ENCODE peak calls at places on chromosomes 4 and X, in six cellular contexts. S is endodermal cell, Q is HCT116, M is IMR-90, D is mesendoderm, C is neuronal stem cell. Y is an unnamed sample.

GRCh38 chrX:68503830-68504229 is 5.0 kb downstream of the YIPF6 start:
- DNase-seq in S (no peak), M (peak; percentile 17), D (no peak), Q (no peak), C (no peak), Y (no peak)

GRCh38 chr4:137156054-137156453 is 376.2 kb downstream of the PCDH18 start:
- DNase-seq in S (no peak), M (peak; percentile 69), D (no peak), Q (no peak), C (no peak), Y (no peak)

GRCh38 chr4:174394915-174395314 is 111.2 kb downstream of the CEP44 start:
- DNase-seq in Q (no peak), C (no peak), D (no peak), M (peak; percentile 63), S (no peak), Y (no peak)

GRCh38 chrX:40299502-40300118 is 201.9 kb upstream of the BCOR start:
- DNase-seq in D (no peak), S (no peak), Q (no peak), C (no peak), M (no peak), Y (no peak)

GRCh38 chr4:76546282-76547166 is 111.5 kb downstream of the SHROOM3 start:
- DNase-seq in Q (no peak), C (no peak), M (peak; percentile 86), D (peak; percentile 81), S (peak; percentile 64), Y (no peak)

GRCh38 chr4:17647927-17648326 is 33.5 kb downstream of the MED28 start:
- DNase-seq in M (no peak), S (no peak), Q (no peak), C (no peak), D (peak; percentile 30), Y (no peak)

GRCh38 chr4:41476310-41476709 is 61.6 kb upstream of the LIMCH1 start:
- DNase-seq in M (no peak), C (no peak), Q (no peak), D (no peak), S (no peak), Y (no peak)

GRCh38 chr4:153466637-153467153 is 535 bp downstream of the TMEM131L start:
- DNase-seq in S (peak; percentile 68), M (no peak), Q (no peak), C (no peak), D (no peak), Y (no peak)

GRCh38 chr4:91590242-91590641 is 713.5 kb upstream of the GRID2 start:
- DNase-seq in Q (no peak), S (no peak), M (no peak), C (no peak), D (no peak), Y (no peak)

GRCh38 chrX:97672608-97673007 is 788.9 kb downstream of the RPA4 start:
- DNase-seq in Q (no peak), C (no peak), M (no peak), S (no peak), D (no peak), Y (no peak)

DNA sequence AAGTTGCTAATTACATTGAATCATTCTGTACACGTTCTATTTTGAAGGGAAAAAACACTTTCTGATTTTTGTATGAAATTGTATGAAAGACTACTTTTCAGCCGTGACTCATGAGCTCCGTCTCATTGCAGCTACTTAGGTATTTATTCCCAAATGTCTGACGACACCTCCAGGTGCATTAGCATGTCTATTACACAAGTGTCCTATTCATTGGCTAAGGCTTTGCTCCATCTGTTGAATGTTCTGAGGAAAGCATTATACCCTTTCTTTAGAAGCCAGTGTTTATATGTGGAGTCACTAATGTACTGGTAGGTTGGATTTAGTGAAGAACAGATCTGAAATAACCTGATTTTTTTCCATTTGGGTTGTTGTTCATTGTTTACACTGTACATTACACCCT is 51.8 kb downstream of the MAP7D3 start:
- DNase-seq in S (no peak), Q (no peak), M (peak; percentile 69), C (no peak), D (peak; percentile 14), Y (no peak)
- H3K9ac ChIP-seq in S (no peak overlapping the region), Q (no peak overlapping the region), M (no peak overlapping the region), C (no peak overlapping the region), D (no peak overlapping the region), Y (no peak overlapping the region)

GRCh38 chrX:54640721-54641120 is 110.7 kb downstream of the GNL3L start:
- DNase-seq in D (peak; percentile 59), S (peak; percentile 48), M (no peak), Q (no peak), C (no peak), Y (no peak)
- H3K9ac ChIP-seq in D (no peak overlapping the region), S (no peak overlapping the region), M (no peak overlapping the region), Q (no peak overlapping the region), C (no peak overlapping the region), Y (no peak overlapping the region)

GRCh38 chr4:26372525-26373172 is 51.8 kb downstream of the RBPJ start:
- DNase-seq in D (peak; percentile 53), Q (no peak), C (no peak), S (no peak), M (peak; percentile 77), Y (peak; percentile 33)

GRCh38 chr4:26365537-26366150 is 44.8 kb downstream of the RBPJ start:
- DNase-seq in D (no peak), S (no peak), Q (no peak), C (no peak), M (no peak), Y (no peak)

GRCh38 chr4:26369132-26370036 is 48.6 kb downstream of the RBPJ start:
- DNase-seq in Q (no peak), S (no peak), D (no peak), C (no peak), M (peak; percentile 13), Y (no peak)

GRCh38 chr4:26372076-26372475 is 51.3 kb downstream of the RBPJ start:
- DNase-seq in S (no peak), D (peak; percentile 18), C (no peak), Q (no peak), M (no peak), Y (no peak)

GRCh38 chr4:26368685-26369084 is 47.9 kb downstream of the RBPJ start:
- DNase-seq in Q (no peak), C (no peak), S (no peak), D (no peak), M (no peak), Y (no peak)
- H3K9ac ChIP-seq in Q (no peak overlapping the region), C (no peak overlapping the region), S (no peak overlapping the region), D (no peak overlapping the region), M (no peak overlapping the region), Y (no peak overlapping the region)

GRCh38 chr4:185838104-185838452 is 26.1 kb upstream of the SORBS2 start:
- DNase-seq in Q (no peak), C (no peak), D (peak; percentile 38), S (peak; percentile 78), M (no peak), Y (no peak)
- H3K9ac ChIP-seq in Q (no peak overlapping the region), C (no peak overlapping the region), D (no peak overlapping the region), S (no peak overlapping the region), M (no peak overlapping the region), Y (no peak overlapping the region)

DNA sequence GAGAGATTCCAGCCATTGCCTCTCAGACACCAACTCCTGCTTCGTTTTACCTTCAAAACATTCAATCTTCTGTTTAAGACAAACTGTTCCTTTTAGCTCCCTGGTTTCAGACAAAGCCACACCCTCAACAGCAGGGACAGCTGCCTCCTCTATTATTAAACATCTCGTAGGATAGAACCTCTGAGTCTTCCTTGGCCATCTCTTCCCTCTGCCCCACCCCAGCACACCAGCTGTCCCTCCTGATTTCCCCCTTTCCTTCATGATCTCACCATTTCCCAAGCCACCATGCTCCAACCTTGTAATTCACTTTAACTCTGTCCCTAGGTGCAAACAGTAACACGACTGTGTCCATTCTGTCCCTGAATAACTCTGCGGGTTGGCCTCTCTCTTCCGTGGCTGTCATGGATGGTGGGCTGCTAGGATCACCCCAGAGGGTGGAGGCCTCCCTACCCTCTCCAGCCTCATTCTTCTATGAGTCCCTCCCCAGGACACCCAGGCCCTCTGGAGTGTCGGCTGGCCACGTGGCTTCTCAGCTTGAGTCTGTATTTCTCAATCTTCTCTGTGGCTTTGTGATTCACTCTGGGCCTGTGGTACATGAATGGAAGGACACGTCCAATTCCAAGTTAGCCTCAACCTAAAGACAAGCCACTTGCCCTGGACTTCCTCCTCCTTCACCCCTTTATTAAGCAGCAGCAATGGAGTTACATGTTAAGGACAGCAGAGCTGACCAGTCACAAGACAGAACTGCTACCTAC is 349.9 kb downstream of the FBXW7 start:
- DNase-seq in Q (no peak), D (no peak), C (no peak), S (no peak), M (no peak), Y (no peak)
- H3K9ac ChIP-seq in Q (no peak overlapping the region), D (no peak overlapping the region), C (no peak overlapping the region), S (no peak overlapping the region), M (no peak overlapping the region), Y (no peak overlapping the region)

DNA sequence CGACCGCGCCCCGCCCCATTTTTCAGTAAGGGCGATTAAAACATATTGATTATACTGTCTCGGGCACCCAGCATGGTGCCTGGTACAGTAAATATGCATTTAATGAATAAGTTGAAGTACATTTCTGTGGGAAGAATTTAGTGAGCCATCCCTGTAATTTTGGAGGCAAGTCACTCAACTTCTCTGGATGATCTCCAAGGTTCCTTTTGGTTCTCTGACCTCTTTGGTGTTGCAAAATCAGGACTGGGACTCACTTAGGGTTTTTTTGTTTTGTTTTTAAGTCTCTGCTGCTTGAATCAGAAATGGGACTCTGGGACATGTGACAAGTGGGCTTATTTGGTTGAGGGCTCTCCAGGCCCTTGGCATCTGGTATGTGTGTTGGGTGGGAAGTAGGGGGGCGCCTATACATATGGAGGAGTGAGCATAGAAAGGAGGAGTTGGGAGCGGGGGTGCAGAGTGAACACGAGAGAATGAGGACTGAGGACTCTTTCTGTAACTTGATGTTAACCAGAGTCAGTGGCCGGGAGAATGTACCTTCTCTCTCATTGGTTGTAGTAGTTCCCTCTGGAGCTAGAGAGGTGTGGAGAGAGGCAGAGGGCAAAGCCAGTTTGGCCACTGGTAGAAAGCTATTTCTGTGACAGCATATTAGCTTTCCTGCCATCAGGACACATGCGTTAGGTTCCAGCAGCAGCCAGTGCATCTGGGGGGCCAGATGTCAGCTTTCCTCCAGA is 1.9 kb downstream of the ARHGAP10 start:
- DNase-seq in C (no peak), M (peak; percentile 58), S (peak; percentile 65), Q (no peak), D (peak; percentile 44), Y (no peak)
- H3K9ac ChIP-seq in C (no peak overlapping the region), M (peak overlapping the region; percentile 98), S (no peak overlapping the region), Q (peak overlapping the region; percentile 86), D (no peak overlapping the region), Y (peak overlapping the region; percentile 85)

GRCh38 chr4:5757536-5757935 is 46.5 kb downstream of the EVC start:
- DNase-seq in M (no peak), D (no peak), Q (no peak), C (no peak), S (no peak), Y (no peak)
- H3K9ac ChIP-seq in M (no peak overlapping the region), D (no peak overlapping the region), Q (peak overlapping the region; percentile 27), C (no peak overlapping the region), S (no peak overlapping the region), Y (no peak overlapping the region)

GRCh38 chrX:71301195-71301924 is at the start of gene ITGB1BP2:
- DNase-seq in C (no peak), D (peak; percentile 15), S (no peak), M (peak; percentile 57), Q (no peak), Y (no peak)
- H3K9ac ChIP-seq in C (no peak within 1 kb of the TSS), D (no peak within 1 kb of the TSS), S (no peak within 1 kb of the TSS), M (no peak within 1 kb of the TSS), Q (no peak within 1 kb of the TSS), Y (no peak within 1 kb of the TSS)

Y was measured in colonic mucosa.